ENCODE peak calls at places on chromosomes 1 and 21, in seven cellular contexts. S, D, M, O, W, C and Z are unnamed samples.

GRCh38 chr1:152410599-152410998 is 3.5 kb downstream of the CRNN start:
- DNase-seq in S (no peak), D (no peak), M (no peak), O (peak; percentile 63), W (no peak), C (no peak), Z (no peak)

GRCh38 chr1:111747282-111747734 is 8.1 kb upstream of the INKA2 start:
- DNase-seq in S (no peak), D (peak; percentile 70), M (peak; percentile 89), O (peak; percentile 97), W (peak; percentile 70), C (peak; percentile 36), Z (peak; percentile 71)

GRCh38 chr1:189787201-189787600 is 690.5 kb downstream of the BRINP3 start:
- DNase-seq in S (no peak), D (no peak), M (no peak), O (peak; percentile 75), W (no peak), C (no peak), Z (no peak)

GRCh38 chr1:26923711-26924110 is 2.2 kb downstream of the NUDC start:
- DNase-seq in S (no peak), D (no peak), M (no peak), O (no peak), W (no peak), C (no peak), Z (no peak)

GRCh38 chr1:212641956-212642355 is 33.4 kb downstream of the ATF3 start:
- DNase-seq in S (no peak), D (no peak), M (no peak), O (no peak), W (no peak), C (no peak), Z (no peak)

GRCh38 chr1:225946082-225946620 is 5.1 kb upstream of the LEFTY2 start:
- DNase-seq in S (no peak), D (no peak), M (no peak), O (peak; percentile 38), W (no peak), C (no peak), Z (no peak)

GRCh38 chr1:91779603-91780021 is 106.3 kb downstream of the TGFBR3 start:
- DNase-seq in S (no peak), D (no peak), M (no peak), O (no peak), W (no peak), C (no peak), Z (no peak)

GRCh38 chr1:18635833-18636671 is 5.4 kb downstream of the PAX7 start:
- DNase-seq in S (no peak), D (no peak), M (no peak), O (peak; percentile 72), W (peak; percentile 78), C (no peak), Z (no peak)

GRCh38 chr1:64323882-64324281 is 120.5 kb downstream of the UBE2U start:
- DNase-seq in S (no peak), D (no peak), M (no peak), O (no peak), W (no peak), C (no peak), Z (no peak)

DNA sequence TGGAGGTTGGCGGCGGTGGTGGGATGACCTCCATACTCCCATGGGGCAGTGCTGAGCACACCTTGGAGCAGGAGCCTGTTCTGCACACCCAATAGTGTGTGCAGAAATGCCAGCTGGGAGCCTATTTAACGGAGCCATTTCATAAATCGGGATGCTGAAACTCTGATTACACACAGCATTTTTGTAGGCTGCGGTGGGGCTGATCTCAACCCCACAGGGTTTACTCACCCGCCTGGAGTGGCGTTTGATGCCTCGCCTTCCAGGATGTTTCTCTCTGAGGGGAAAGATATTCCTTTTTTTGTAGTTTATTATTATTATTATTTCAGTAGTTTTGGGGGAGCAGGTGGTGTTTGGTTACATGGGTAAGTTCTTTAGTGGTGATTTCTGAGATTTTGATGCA is 82.6 kb upstream of the WDR26 start:
- DNase-seq in S (no peak), D (no peak), M (no peak), O (no peak), W (no peak), C (no peak), Z (no peak)
- TF ChIP-seq CTCF in S (no peak), D (no peak), M (no peak), O (no peak), W (no peak), C (no peak), Z (no peak)

GRCh38 chr1:153773004-153773921 is 1.9 kb upstream of the SLC27A3 start:
- DNase-seq in S (no peak), D (no peak), M (no peak), O (no peak), W (no peak), C (no peak), Z (no peak)
- TF ChIP-seq POLR2AphosphoS5 in S (no peak), D (no peak), M (no peak), O (no peak), W (no peak), C (no peak), Z (no peak)

GRCh38 chr1:222062640-222063039 is 320.8 kb upstream of the DUSP10 start:
- DNase-seq in S (no peak), D (no peak), M (no peak), O (no peak), W (no peak), C (no peak), Z (no peak)
- TF ChIP-seq CTCF in S (no peak), D (no peak), M (no peak), O (no peak), W (no peak), C (no peak), Z (no peak)

DNA sequence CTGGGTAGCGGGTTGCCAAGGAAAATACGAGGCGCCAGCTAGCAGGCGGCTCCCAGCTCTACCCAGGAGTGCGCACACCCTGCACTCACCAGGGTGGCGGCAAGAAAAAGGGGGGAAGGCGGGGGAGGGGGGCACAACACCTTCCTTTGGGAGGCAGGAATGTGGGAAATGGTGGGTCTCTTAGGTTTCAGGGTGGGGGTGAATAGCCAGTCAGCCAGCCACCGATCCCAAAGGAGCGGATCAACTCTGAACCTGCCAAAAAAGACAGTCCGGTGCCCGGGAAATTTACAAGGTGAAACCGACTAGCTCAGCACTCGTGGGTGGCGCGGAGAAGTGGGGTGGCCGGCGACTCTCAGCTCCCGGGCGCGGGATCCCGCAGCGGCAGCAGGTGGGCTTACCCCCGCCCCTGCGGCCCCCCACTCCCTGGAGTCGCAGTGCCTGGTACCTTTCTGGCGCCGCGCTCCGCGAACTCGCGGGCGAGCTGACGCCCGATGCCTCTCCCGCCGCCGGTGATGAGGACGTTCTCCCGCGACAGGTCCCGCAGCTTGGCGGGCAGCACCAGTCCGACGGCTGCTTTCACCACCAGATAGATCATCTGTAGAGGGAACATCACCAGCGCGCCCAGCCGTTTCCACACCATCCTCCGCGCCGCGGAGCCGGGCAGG is 1.2 kb downstream of the DHRS3 start:
- DNase-seq in S (no peak), D (no peak), M (peak; percentile 51), O (no peak), W (no peak), C (no peak), Z (peak; percentile 42)
- TF ChIP-seq POLR2AphosphoS5 in S (no peak), D (no peak), M (no peak), O (no peak), W (no peak), C (no peak), Z (no peak)

GRCh38 chr1:1376551-1377226 is 1.7 kb upstream of the AURKAIP1 start:
- DNase-seq in S (no peak), D (no peak), M (no peak), O (no peak), W (no peak), C (no peak), Z (no peak)

GRCh38 chr1:1373051-1373450 is 2.0 kb downstream of the AURKAIP1 start:
- DNase-seq in S (no peak), D (no peak), M (no peak), O (no peak), W (no peak), C (no peak), Z (no peak)

GRCh38 chr1:1373493-1374067 is 1.4 kb downstream of the AURKAIP1 start:
- DNase-seq in S (no peak), D (no peak), M (no peak), O (no peak), W (no peak), C (no peak), Z (peak; percentile 14)

GRCh38 chr1:1374068-1374860 is 743 bp downstream of the AURKAIP1 start:
- DNase-seq in S (peak; percentile 77), D (no peak), M (no peak), O (peak; percentile 40), W (no peak), C (no peak), Z (peak; percentile 27)

GRCh38 chr1:1374861-1375662 is at the start of gene AURKAIP1:
- DNase-seq in S (peak; percentile 99), D (peak; percentile 98), M (peak; percentile 100), O (peak; percentile 100), W (peak; percentile 94), C (peak; percentile 99), Z (peak; percentile 98)
- TF ChIP-seq CTCF in S (peak; percentile 29), D (no peak), M (peak; percentile 35), O (peak; percentile 26), W (peak; percentile 14), C (peak; percentile 56), Z (peak; percentile 30)

GRCh38 chr1:163046071-163046470 is 23.1 kb upstream of the RGS4 start:
- DNase-seq in S (no peak), D (no peak), M (no peak), O (no peak), W (no peak), C (no peak), Z (no peak)
- TF ChIP-seq POLR2AphosphoS5 in S (no peak), D (no peak), M (no peak), O (no peak), W (no peak), C (no peak), Z (no peak)

GRCh38 chr21:44800971-44801467 is 601 bp downstream of the UBE2G2 start:
- DNase-seq in S (no peak), D (no peak), M (peak; percentile 70), O (peak; percentile 58), W (no peak), C (no peak), Z (no peak)
- TF ChIP-seq CTCF in S (peak; percentile 34), D (no peak), M (peak; percentile 67), O (peak; percentile 45), W (peak; percentile 52), C (peak; percentile 37), Z (peak; percentile 34)

GRCh38 chr1:169634877-169635276 is 5.0 kb upstream of the SELP start:
- DNase-seq in S (no peak), D (no peak), M (no peak), O (no peak), W (no peak), C (no peak), Z (no peak)

GRCh38 chr1:169631249-169631648 is 1.3 kb upstream of the SELP start:
- DNase-seq in S (no peak), D (no peak), M (no peak), O (no peak), W (no peak), C (no peak), Z (no peak)

GRCh38 chr1:169630006-169630405 is at the start of gene SELP:
- DNase-seq in S (no peak), D (no peak), M (no peak), O (no peak), W (no peak), C (no peak), Z (no peak)

GRCh38 chr1:169634145-169634544 is 4.2 kb upstream of the SELP start:
- DNase-seq in S (no peak), D (no peak), M (no peak), O (no peak), W (no peak), C (no peak), Z (no peak)
- TF ChIP-seq POLR2AphosphoS5 in S (no peak), D (no peak), M (no peak), O (no peak), W (no peak), C (no peak), Z (no peak)